ENCODE peak calls at places on chromosome 11, in four cellular contexts. T, N, J and E are unnamed samples.

GRCh38 chr11:26621147-26621546 is 49.1 kb upstream of the MUC15 start:
- DNase-seq in J (peak), N (peak), T (no peak), E (no peak)

GRCh38 chr11:101870510-101870909 is 44.3 kb upstream of the CEP126 start:
- DNase-seq in N (peak), J (no peak), T (no peak), E (no peak)

GRCh38 chr11:70090989-70091388 is 12.9 kb downstream of the ANO1 start:
- DNase-seq in J (no peak), N (no peak), T (no peak), E (no peak)

GRCh38 chr11:31641477-31642062 is 132.0 kb downstream of the ELP4 start:
- DNase-seq in T (peak), J (peak), N (peak), E (no peak)

GRCh38 chr11:127600674-127601073 is 600.1 kb upstream of the KIRREL3 start:
- DNase-seq in T (no peak), J (no peak), N (no peak), E (no peak)

GRCh38 chr11:3087821-3088800 is 30.9 kb upstream of the CARS1 start:
- DNase-seq in N (peak), T (no peak), J (no peak), E (no peak)

GRCh38 chr11:61907871-61908729 is 9.3 kb downstream of the RAB3IL1 start:
- DNase-seq in J (no peak), N (no peak), T (no peak), E (no peak)

GRCh38 chr11:114774599-114775365 is 96.5 kb downstream of the NXPE2 start:
- DNase-seq in T (peak), N (peak), J (peak), E (peak)

GRCh38 chr11:35742707-35743454 is 80.3 kb downstream of the TRIM44 start:
- DNase-seq in N (no peak), J (no peak), T (no peak), E (no peak)